ENCODE peak calls at places on chromosomes 12 and 14, in eight cellular contexts. P is lung; E is right atrium auricular region; M is naive thymus-derived CD4-positive, alpha-beta T cell; O is neuronal stem cell; Z is Peyer's patch; X is iPS DF 6.9; D is right cardiac atrium. N is an unnamed sample.

GRCh38 chr14:36522972-36523685 is 3.1 kb upstream of the NKX2-1 start:
- DNase-seq in P (no peak), E (no peak), M (no peak), O (no peak), Z (no peak), X (no peak), D (no peak), N (no peak)

GRCh38 chr14:34013714-34014055 is 62.8 kb upstream of the EGLN3 start:
- DNase-seq in P (no peak), E (no peak), M (no peak), O (no peak), Z (no peak), X (no peak), D (no peak), N (no peak)

GRCh38 chr14:61927521-61927920 is 165.3 kb downstream of the SNAPC1 start:
- DNase-seq in P (no peak), E (no peak), M (no peak), O (no peak), Z (no peak), X (no peak), D (no peak), N (no peak)

GRCh38 chr14:53955671-53956426 is 776 bp downstream of the BMP4 start:
- DNase-seq in P (peak; percentile 60), E (peak; percentile 81), M (no peak), O (no peak), Z (peak; percentile 82), X (no peak), D (peak; percentile 89), N (peak; percentile 62)

GRCh38 chr14:99737451-99737951 is 53.4 kb downstream of the CYP46A1 start:
- DNase-seq in P (peak; percentile 67), E (peak; percentile 76), M (no peak), O (no peak), Z (no peak), X (no peak), D (peak; percentile 92), N (peak; percentile 20)

GRCh38 chr12:5733136-5733755 is 211.8 kb downstream of the ANO2 start:
- DNase-seq in P (no peak), E (no peak), M (no peak), O (no peak), Z (no peak), X (no peak), D (no peak), N (peak; percentile 78)

GRCh38 chr12:122123761-122124145 is 45.2 kb downstream of the MLXIP start:
- DNase-seq in P (no peak), E (no peak), M (no peak), O (no peak), Z (peak; percentile 37), X (no peak), D (no peak), N (no peak)

GRCh38 chr12:6233121-6233971 is 33.1 kb downstream of the CD9 start:
- DNase-seq in P (no peak), E (no peak), M (no peak), O (no peak), Z (no peak), X (no peak), D (peak; percentile 60), N (peak; percentile 91)

GRCh38 chr12:21183721-21184275 is 52.8 kb downstream of the SLCO1B1 start:
- DNase-seq in P (no peak), E (no peak), M (no peak), O (no peak), Z (no peak), X (no peak), D (no peak), N (no peak)

GRCh38 chr14:36935976-36936678 is 236.3 kb downstream of the SLC25A21 start:
- DNase-seq in P (no peak), E (no peak), M (no peak), O (no peak), Z (no peak), X (no peak), D (no peak), N (no peak)

GRCh38 chr12:7751394-7751793 is 4.2 kb upstream of the CLEC4C start:
- DNase-seq in P (no peak), E (no peak), M (no peak), O (no peak), Z (no peak), X (no peak), D (no peak), N (no peak)

GRCh38 chr14:104280902-104281767 is 142.7 kb downstream of the KIF26A start:
- DNase-seq in P (no peak), E (no peak), M (no peak), O (no peak), Z (peak; percentile 44), X (no peak), D (peak; percentile 41), N (no peak)

GRCh38 chr14:105364100-105364708 is 34.1 kb upstream of the TEX22 start:
- DNase-seq in P (no peak), E (no peak), M (peak; percentile 50), O (no peak), Z (no peak), X (no peak), D (no peak), N (no peak)

GRCh38 chr12:53424626-53425514 is 1.2 kb downstream of the AMHR2 start:
- DNase-seq in P (no peak), E (no peak), M (no peak), O (no peak), Z (no peak), X (no peak), D (no peak), N (no peak)
- H3K4me1 ChIP-seq in P (no peaks in the 10 kb centered on the region), E (no peaks in the 10 kb centered on the region), M (peaks cover 3% of the 10 kb centered on the region), O (peaks cover 15% of the 10 kb centered on the region), Z (peaks cover 7% of the 10 kb centered on the region), X (peaks cover 1% of the 10 kb centered on the region), D (peaks cover 3% of the 10 kb centered on the region), N (peaks cover 2% of the 10 kb centered on the region)

GRCh38 chr12:51020448-51021182 is 5.6 kb downstream of the SLC11A2 start:
- DNase-seq in P (no peak), E (no peak), M (no peak), O (no peak), Z (no peak), X (no peak), D (no peak), N (no peak)
- H3K27ac ChIP-seq in P (no peak overlapping the region), E (peak overlapping the region; percentile 9), M (no peak overlapping the region), O (no peak overlapping the region), Z (no peak overlapping the region), X (no peak overlapping the region), D (no peak overlapping the region), N (no peak overlapping the region)

DNA sequence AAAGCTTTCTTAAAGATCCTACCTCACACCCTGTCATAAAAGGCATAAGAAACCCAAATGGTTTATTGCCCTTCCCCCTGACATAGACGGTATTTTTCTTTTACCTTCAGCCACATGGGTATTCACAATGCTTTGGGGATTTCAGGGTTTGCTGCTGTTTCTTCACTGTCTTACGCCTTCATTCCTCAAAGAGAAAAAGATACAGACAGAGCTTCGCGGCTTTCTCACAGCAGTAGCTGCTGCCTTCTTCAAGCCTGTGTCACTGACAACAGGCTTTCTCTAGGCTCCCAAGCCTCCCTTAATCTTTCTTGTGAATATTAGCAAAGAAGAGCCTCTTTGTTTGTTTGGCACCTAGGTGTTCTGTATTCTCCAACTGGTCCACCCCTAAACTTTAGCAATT is 197.4 kb upstream of the ARID2 start:
- DNase-seq in P (no peak), E (no peak), M (no peak), O (peak; percentile 21), Z (no peak), X (no peak), D (no peak), N (no peak)
- H3K4me1 ChIP-seq in P (no peaks in the 10 kb centered on the region), E (no peaks in the 10 kb centered on the region), M (no peaks in the 10 kb centered on the region), O (no peaks in the 10 kb centered on the region), Z (no peaks in the 10 kb centered on the region), X (no peaks in the 10 kb centered on the region), D (no peaks in the 10 kb centered on the region), N (no peaks in the 10 kb centered on the region)

DNA sequence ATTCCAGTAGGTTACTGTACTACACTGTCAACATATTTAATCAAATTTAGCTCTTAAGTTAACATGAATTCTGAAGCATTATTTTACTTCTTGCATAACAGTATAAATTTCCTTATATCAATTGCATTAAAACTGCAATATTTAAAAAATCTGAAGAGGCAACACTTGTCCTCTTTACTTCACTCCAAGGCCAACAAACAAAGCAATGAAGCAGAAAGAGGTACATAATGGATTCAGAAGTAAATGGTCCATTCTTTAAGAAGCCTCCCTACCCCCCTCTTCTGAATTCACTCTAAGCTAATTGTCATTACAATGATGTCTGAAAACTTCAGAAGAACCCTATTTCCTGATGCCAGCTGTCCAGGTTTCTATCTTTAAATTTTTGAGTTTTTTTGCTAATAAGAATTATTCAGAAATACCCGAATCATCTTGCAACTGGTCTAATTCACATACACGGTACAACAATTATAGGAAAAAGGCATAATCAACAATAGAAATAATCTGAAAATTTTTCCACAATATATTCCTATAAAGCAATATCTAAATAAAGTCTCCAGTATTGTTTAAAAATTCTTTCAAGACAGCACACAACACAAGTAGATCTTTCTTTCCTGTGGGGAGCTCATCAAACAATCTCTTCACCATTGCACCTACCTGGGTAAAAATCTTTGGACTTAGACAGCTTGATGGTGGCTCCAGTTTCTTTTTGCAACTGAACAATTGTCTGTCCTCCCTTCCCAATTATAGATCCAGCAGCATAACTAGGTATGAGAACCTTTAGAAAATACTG is 2.9 kb downstream of the NOVA1 start:
- DNase-seq in P (no peak), E (no peak), M (no peak), O (no peak), Z (no peak), X (no peak), D (no peak), N (no peak)
- H3K27ac ChIP-seq in P (no peak overlapping the region), E (no peak overlapping the region), M (no peak overlapping the region), O (no peak overlapping the region), Z (no peak overlapping the region), X (no peak overlapping the region), D (no peak overlapping the region), N (no peak overlapping the region)

DNA sequence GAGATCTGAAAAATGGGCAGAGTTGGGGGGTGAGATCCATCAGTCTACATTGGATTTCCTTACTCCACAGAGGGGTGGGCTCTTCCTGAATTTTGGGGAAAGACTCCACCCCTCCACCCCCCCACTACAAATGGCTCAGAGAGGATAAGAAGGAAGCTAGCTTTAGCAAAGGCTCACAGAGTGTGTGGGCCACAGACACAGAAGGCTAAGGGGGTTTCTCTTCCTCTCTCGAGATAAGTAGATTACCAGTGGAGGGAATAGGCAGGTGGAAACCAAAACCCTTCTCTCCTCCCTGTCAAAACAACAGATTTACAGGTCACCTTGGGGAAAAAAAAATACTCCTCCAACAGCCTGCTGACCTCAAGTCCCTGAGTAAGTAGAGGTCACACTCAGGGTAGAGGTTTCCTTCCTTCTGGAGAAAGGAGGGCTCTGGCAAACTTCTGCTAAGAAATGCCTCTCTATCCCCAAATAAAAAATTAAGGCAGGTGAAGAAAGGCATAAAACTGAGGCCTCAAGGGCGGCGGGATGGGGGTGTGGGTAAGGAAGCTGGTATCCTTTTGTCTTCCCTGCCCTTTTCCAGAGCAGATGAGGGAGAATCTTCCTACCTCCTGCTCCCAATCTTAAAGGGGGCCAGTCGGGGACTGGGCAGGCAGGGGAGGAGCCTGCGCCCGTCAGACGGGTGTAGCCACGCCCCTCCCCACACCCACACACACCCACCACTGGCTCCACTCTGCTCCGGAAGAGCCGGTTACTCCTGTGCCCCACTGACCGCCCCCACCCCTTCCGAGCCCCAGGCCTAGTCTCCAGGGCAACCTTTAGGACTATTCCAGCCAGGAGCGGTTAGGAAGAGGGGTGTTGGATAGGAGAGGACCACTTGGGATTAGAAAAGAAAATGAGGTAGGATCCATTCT is 1.9 kb upstream of the BAZ2A start:
- DNase-seq in P (peak; percentile 67), E (peak; percentile 64), M (peak; percentile 16), O (no peak), Z (peak; percentile 85), X (no peak), D (peak; percentile 90), N (peak; percentile 75)
- H3K4me1 ChIP-seq in P (peaks cover 15% of the 10 kb centered on the region), E (no peaks in the 10 kb centered on the region), M (peaks cover 53% of the 10 kb centered on the region), O (peaks cover 36% of the 10 kb centered on the region), Z (peaks cover 48% of the 10 kb centered on the region), X (peaks cover 7% of the 10 kb centered on the region), D (peaks cover 12% of the 10 kb centered on the region), N (peaks cover 22% of the 10 kb centered on the region)